ENCODE peak calls at places on chromosomes 13 and 19, in seven cellular contexts. Y is effector memory CD4-positive, alpha-beta T cell; H is PC-3; R is keratinocyte; D is GM23248; V is fibroblast of lung; S is heart left ventricle. B is an unnamed sample.
A peak's percentile ranks its signal among the peaks of the same experiment; 100 is the strongest.

GRCh38 chr19:7833225-7834156 is 3.5 kb downstream of the EVI5L start:
- DNase-seq in Y (no peak), H (peak; percentile 90), R (peak; percentile 88), D (peak; percentile 90), V (peak; percentile 61), S (peak; percentile 85), B (no peak)

GRCh38 chr19:45505151-45505995 is 1.9 kb upstream of the VASP start:
- DNase-seq in Y (no peak), H (no peak), R (no peak), D (peak; percentile 64), V (no peak), S (no peak), B (no peak)

GRCh38 chr13:45417790-45418534 is at the start of gene SLC25A30:
- DNase-seq in Y (peak; percentile 79), H (peak; percentile 86), R (no peak), D (peak; percentile 95), V (peak; percentile 84), S (peak; percentile 98), B (no peak)

GRCh38 chr19:18118420-18119242 is 21.1 kb downstream of the MAST3 start:
- DNase-seq in Y (no peak), H (no peak), R (no peak), D (peak; percentile 41), V (peak; percentile 43), S (no peak), B (no peak)

GRCh38 chr19:19217110-19217509 is 5.4 kb downstream of the NCAN start:
- DNase-seq in Y (no peak), H (peak; percentile 64), R (no peak), D (peak; percentile 26), V (peak; percentile 19), S (no peak), B (no peak)

GRCh38 chr13:23202383-23202782 is 21.6 kb downstream of the SGCG start:
- DNase-seq in Y (no peak), H (no peak), R (no peak), D (peak; percentile 39), V (no peak), S (no peak), B (no peak)

GRCh38 chr13:46124967-46125933 is 20.4 kb upstream of the CPB2 start:
- DNase-seq in Y (no peak), H (no peak), R (no peak), D (peak; percentile 6), V (no peak), S (no peak), B (no peak)

GRCh38 chr19:48121909-48122371 is 11.3 kb upstream of the PLA2G4C start:
- DNase-seq in Y (no peak), H (peak; percentile 65), R (no peak), D (no peak), V (no peak), S (no peak), B (no peak)

GRCh38 chr19:8505680-8506401 is 3.4 kb upstream of the PRAM1 start:
- DNase-seq in Y (no peak), H (peak; percentile 87), R (no peak), D (peak; percentile 80), V (peak; percentile 65), S (peak; percentile 83), B (no peak)

GRCh38 chr13:70874646-70875045 is 766.4 kb upstream of the KLHL1 start:
- DNase-seq in Y (no peak), H (no peak), R (no peak), D (no peak), V (no peak), S (no peak), B (no peak)

GRCh38 chr13:42333613-42334328 is 61.8 kb downstream of the AKAP11 start:
- DNase-seq in Y (no peak), H (peak; percentile 62), R (no peak), D (peak; percentile 42), V (peak; percentile 71), S (no peak), B (no peak)

GRCh38 chr19:6125571-6125989 is 9.9 kb upstream of the ACSBG2 start:
- DNase-seq in Y (peak; percentile 32), H (peak; percentile 95), R (peak; percentile 84), D (peak; percentile 89), V (peak; percentile 67), S (peak; percentile 51), B (no peak)

GRCh38 chr13:80050252-80050651 is 290.7 kb downstream of the SPRY2 start:
- DNase-seq in Y (no peak), H (no peak), R (no peak), D (peak; percentile 15), V (no peak), S (no peak), B (no peak)

GRCh38 chr19:30046522-30046921 is 104.5 kb downstream of the URI1 start:
- DNase-seq in Y (no peak), H (peak; percentile 36), R (no peak), D (peak; percentile 29), V (no peak), S (no peak), B (no peak)

GRCh38 chr13:111561091-111561778 is 240.8 kb downstream of the TEX29 start:
- DNase-seq in Y (no peak), H (no peak), R (no peak), D (no peak), V (no peak), S (no peak), B (no peak)

GRCh38 chr13:106156468-106156867 is 379.0 kb downstream of the EFNB2 start:
- DNase-seq in Y (no peak), H (peak; percentile 88), R (peak; percentile 86), D (peak; percentile 96), V (peak; percentile 97), S (no peak), B (no peak)

GRCh38 chr13:59356607-59357006 is 807.1 kb downstream of the DIAPH3 start:
- DNase-seq in Y (no peak), H (no peak), R (no peak), D (peak; percentile 1), V (peak; percentile 74), S (peak; percentile 93), B (no peak)

GRCh38 chr19:39473443-39473960 is 7.1 kb upstream of the TIMM50 start:
- DNase-seq in Y (no peak), H (no peak), R (no peak), D (no peak), V (no peak), S (no peak), B (no peak)
- H3K36me3 ChIP-seq in Y (peaks cover 75% of the 10 kb centered on the region), H (peaks cover 30% of the 10 kb centered on the region), R (peaks cover 71% of the 10 kb centered on the region), D (peaks cover 20% of the 10 kb centered on the region), V (peaks cover 48% of the 10 kb centered on the region), S (peaks cover 27% of the 10 kb centered on the region), B (peaks cover 4% of the 10 kb centered on the region)

DNA sequence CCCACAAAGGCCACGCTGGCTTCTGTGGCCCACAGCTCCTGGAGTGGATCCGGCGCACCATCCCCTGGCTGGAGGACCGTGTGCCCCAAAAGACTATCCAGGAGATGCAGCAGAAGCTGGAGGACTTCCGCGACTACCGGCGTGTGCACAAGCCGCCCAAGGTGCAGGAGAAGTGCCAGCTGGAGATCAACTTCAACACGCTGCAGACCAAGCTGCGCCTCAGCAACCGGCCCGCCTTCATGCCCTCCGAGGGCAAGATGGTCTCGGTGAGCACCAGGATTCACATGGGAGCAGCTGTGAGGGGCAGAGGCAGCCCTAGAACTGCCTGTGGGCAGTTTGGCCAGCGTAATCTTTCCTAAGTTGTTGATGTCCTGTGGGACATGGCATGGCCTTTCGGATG is 27.2 kb downstream of the CAPN12 start:
- DNase-seq in Y (no peak), H (no peak), R (no peak), D (no peak), V (no peak), S (no peak), B (no peak)
- H3K4me1 ChIP-seq in Y (no peaks in the 10 kb centered on the region), H (no peaks in the 10 kb centered on the region), R (peaks cover 8% of the 10 kb centered on the region), D (no peaks in the 10 kb centered on the region), V (peaks cover 27% of the 10 kb centered on the region), S (peaks cover 15% of the 10 kb centered on the region), B (peaks cover 31% of the 10 kb centered on the region)

GRCh38 chr13:19670147-19670546 is 36.7 kb downstream of the MPHOSPH8 start:
- DNase-seq in Y (no peak), H (no peak), R (no peak), D (no peak), V (no peak), S (no peak), B (no peak)

GRCh38 chr13:19672990-19673389 is 39.5 kb downstream of the MPHOSPH8 start:
- DNase-seq in Y (no peak), H (no peak), R (no peak), D (no peak), V (no peak), S (no peak), B (no peak)

GRCh38 chr13:19673473-19674430 is 40.3 kb downstream of the MPHOSPH8 start:
- DNase-seq in Y (no peak), H (no peak), R (no peak), D (no peak), V (no peak), S (no peak), B (no peak)

GRCh38 chr13:19680751-19681150 is 47.3 kb downstream of the MPHOSPH8 start:
- DNase-seq in Y (no peak), H (no peak), R (no peak), D (no peak), V (no peak), S (no peak), B (no peak)

GRCh38 chr13:19674898-19675297 is 41.4 kb downstream of the MPHOSPH8 start:
- DNase-seq in Y (no peak), H (no peak), R (no peak), D (no peak), V (no peak), S (no peak), B (no peak)
- H3K36me3 ChIP-seq in Y (peaks cover 71% of the 10 kb centered on the region), H (peaks cover 56% of the 10 kb centered on the region), R (peaks cover 34% of the 10 kb centered on the region), D (peaks cover 53% of the 10 kb centered on the region), V (peaks cover 10% of the 10 kb centered on the region), S (peaks cover 18% of the 10 kb centered on the region), B (no peaks in the 10 kb centered on the region)

GRCh38 chr19:10416380-10417257 is 3.7 kb upstream of the PDE4A start:
- DNase-seq in Y (peak; percentile 99), H (peak; percentile 91), R (no peak), D (peak; percentile 93), V (peak; percentile 89), S (peak; percentile 83), B (no peak)

GRCh38 chr19:10416083-10416379 is 4.3 kb upstream of the PDE4A start:
- DNase-seq in Y (no peak), H (no peak), R (no peak), D (no peak), V (no peak), S (no peak), B (no peak)

GRCh38 chr19:10407102-10407501 is 3.8 kb upstream of the CDC37 start:
- DNase-seq in Y (no peak), H (no peak), R (no peak), D (no peak), V (no peak), S (no peak), B (no peak)

GRCh38 chr19:10408511-10409291 is 5.4 kb upstream of the CDC37 start:
- DNase-seq in Y (no peak), H (no peak), R (no peak), D (peak; percentile 37), V (no peak), S (peak; percentile 66), B (no peak)

DNA sequence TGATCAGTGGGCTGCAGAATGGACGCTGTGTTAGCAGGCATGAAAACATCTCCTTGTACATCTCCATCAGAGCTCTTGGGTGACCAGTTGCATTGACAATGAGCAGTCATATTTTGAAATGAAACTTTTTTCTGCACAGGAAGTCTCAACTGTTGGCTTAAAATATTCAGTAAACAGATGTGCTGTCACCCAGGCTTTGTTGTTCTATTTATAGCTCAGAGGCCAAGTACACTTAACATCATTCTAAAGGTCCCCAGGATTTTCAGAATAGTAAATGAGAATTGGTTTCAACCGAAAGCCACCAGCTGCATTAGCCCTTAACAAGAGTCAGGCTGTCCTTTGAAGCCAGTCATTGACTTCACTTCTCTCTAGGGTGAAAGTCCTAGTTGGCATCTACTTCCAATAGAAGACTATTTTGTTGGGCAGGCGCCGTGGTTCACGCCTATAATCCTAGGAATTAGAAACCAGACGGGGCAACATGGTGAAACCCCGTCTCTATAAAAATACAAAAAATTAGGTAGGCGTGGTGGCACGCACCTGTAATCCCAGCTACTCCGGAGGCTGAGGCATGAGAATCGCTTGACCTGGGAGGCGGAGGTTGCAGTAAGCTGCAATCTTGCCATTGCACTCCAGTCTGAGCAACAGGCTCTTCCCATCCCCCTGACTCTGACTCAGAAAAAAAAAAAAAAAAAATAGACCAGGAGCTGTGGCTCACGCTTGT is 7.9 kb upstream of the PDE4A start:
- DNase-seq in Y (no peak), H (no peak), R (no peak), D (no peak), V (no peak), S (no peak), B (no peak)
- H3K4me1 ChIP-seq in Y (peaks cover 37% of the 10 kb centered on the region), H (peaks cover 6% of the 10 kb centered on the region), R (peaks cover 11% of the 10 kb centered on the region), D (no peaks in the 10 kb centered on the region), V (peaks cover 4% of the 10 kb centered on the region), S (no peaks in the 10 kb centered on the region), B (peaks cover 16% of the 10 kb centered on the region)

B was measured in vagina.